ENCODE peak calls at places on chromosomes 6 and 20, in nine cellular contexts. D is glutamatergic neuron, W is HepG2, E is omental fat pad, J is endothelial cell, O is AG04450, P is osteocyte, Y is cardiac fibroblast, A is fibroblast of the aortic adventitia. H is an unnamed sample.

GRCh38 chr6:159981591-159982245 is 12.8 kb downstream of the IGF2R start:
- DNase-seq in J (peak; percentile 51), Y (peak; percentile 68), P (peak; percentile 59), D (no peak), O (peak; percentile 70), W (no peak), A (peak; percentile 79), E (no peak), H (no peak)

GRCh38 chr20:62852196-62852595 is 9.4 kb downstream of the TCFL5 start:
- DNase-seq in J (no peak), A (no peak), E (no peak), D (no peak), P (no peak), W (no peak), Y (no peak), O (no peak), H (no peak)

GRCh38 chr6:158793432-158793831 is 25.7 kb downstream of the EZR start:
- DNase-seq in E (no peak), D (no peak), W (peak; percentile 66), P (no peak), J (no peak), A (peak; percentile 53), Y (peak; percentile 70), O (no peak), H (no peak)

GRCh38 chr6:113375950-113376846 is 480.9 kb upstream of the MARCKS start:
- DNase-seq in O (no peak), P (no peak), Y (peak; percentile 86), J (no peak), W (no peak), D (no peak), E (no peak), A (peak; percentile 95), H (no peak)

GRCh38 chr6:5471637-5472430 is 210.5 kb downstream of the FARS2 start:
- DNase-seq in D (peak; percentile 83), J (peak; percentile 47), W (no peak), Y (no peak), A (no peak), E (no peak), P (no peak), O (no peak), H (no peak)

GRCh38 chr20:46438156-46438750 is 31.8 kb upstream of the ELMO2 start:
- DNase-seq in D (no peak), Y (peak; percentile 52), E (no peak), J (peak; percentile 9), W (peak; percentile 50), O (no peak), A (peak; percentile 47), P (no peak), H (peak; percentile 49)

GRCh38 chr20:8161262-8162071 is 29.4 kb downstream of the PLCB1 start:
- DNase-seq in W (no peak), A (no peak), P (no peak), D (no peak), Y (peak; percentile 66), E (no peak), O (no peak), J (no peak), H (no peak)

GRCh38 chr20:38601216-38602184 is at the start of gene ARHGAP40:
- DNase-seq in J (peak; percentile 30), E (no peak), D (peak; percentile 32), A (no peak), P (no peak), Y (no peak), O (no peak), W (peak; percentile 54), H (peak; percentile 88)

GRCh38 chr20:9269280-9269971 is 200.5 kb downstream of the PLCB4 start:
- DNase-seq in A (no peak), O (no peak), P (no peak), Y (peak; percentile 39), D (no peak), E (no peak), J (no peak), W (no peak), H (no peak)

GRCh38 chr6:28985396-28986164 is 19.5 kb downstream of the ZNF311 start:
- DNase-seq in J (peak; percentile 78), P (peak; percentile 91), A (peak; percentile 98), W (peak; percentile 97), Y (peak; percentile 99), O (peak; percentile 96), D (peak; percentile 80), E (no peak), H (peak; percentile 90)

GRCh38 chr6:132354517-132355167 is 46.6 kb downstream of the MOXD1 start:
- DNase-seq in E (no peak), A (no peak), J (no peak), D (no peak), P (no peak), Y (peak; percentile 58), O (no peak), W (no peak), H (no peak)

GRCh38 chr6:22821664-22822320 is 252.4 kb downstream of the HDGFL1 start:
- DNase-seq in W (no peak), E (no peak), J (no peak), A (peak; percentile 35), O (no peak), D (no peak), Y (peak; percentile 85), P (no peak), H (no peak)

GRCh38 chr6:3893487-3893886 is 44.3 kb downstream of the FAM50B start:
- DNase-seq in E (no peak), Y (no peak), W (no peak), A (no peak), P (no peak), D (no peak), O (no peak), J (no peak), H (no peak)

GRCh38 chr6:13538084-13538483 is 36.3 kb upstream of the SIRT5 start:
- DNase-seq in Y (peak; percentile 77), O (peak; percentile 30), W (peak; percentile 55), D (no peak), J (no peak), P (no peak), E (no peak), A (peak; percentile 78), H (no peak)

GRCh38 chr6:11292291-11292552 is 59.8 kb upstream of the NEDD9 start:
- DNase-seq in O (no peak), D (no peak), J (no peak), W (no peak), E (no peak), Y (no peak), A (no peak), P (no peak), H (no peak)

GRCh38 chr20:877814-878213 is 38.3 kb downstream of the ANGPT4 start:
- DNase-seq in D (no peak), J (no peak), Y (no peak), P (no peak), W (no peak), A (no peak), O (no peak), E (no peak), H (no peak)

GRCh38 chr20:49515588-49515987 is 33.1 kb upstream of the KCNB1 start:
- DNase-seq in A (no peak), O (no peak), Y (no peak), D (no peak), P (no peak), J (no peak), E (no peak), W (no peak), H (no peak)

DNA sequence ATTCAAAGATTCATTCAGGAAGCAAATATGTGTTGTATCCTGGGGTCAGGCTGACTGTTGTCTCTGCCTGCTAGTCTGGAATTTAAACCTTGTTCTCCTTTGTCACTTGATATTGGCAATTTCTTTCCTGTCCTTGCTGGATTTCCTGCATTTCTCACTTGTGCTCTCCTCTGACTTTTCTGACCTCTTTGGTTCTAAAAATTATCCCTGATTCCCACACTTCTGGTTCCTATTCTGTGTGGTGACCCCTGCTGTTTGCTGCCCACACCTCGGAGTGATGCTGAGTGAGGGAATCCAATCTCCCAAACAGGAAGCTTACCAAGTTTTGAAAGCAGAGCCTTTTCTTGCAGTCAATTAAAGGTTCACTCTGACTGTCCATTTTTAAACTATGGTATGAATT is 345.3 kb downstream of the CDKAL1 start:
- DNase-seq in W (peak; percentile 37), O (no peak), E (no peak), A (no peak), J (peak; percentile 22), Y (no peak), D (no peak), P (no peak), H (peak; percentile 21)
- TF ChIP-seq CTCF in W (peak; percentile 31), O (no peak), E (no peak), A (no peak), J (no peak), Y (no peak), D (no peak), P (no peak), H (no peak)

DNA sequence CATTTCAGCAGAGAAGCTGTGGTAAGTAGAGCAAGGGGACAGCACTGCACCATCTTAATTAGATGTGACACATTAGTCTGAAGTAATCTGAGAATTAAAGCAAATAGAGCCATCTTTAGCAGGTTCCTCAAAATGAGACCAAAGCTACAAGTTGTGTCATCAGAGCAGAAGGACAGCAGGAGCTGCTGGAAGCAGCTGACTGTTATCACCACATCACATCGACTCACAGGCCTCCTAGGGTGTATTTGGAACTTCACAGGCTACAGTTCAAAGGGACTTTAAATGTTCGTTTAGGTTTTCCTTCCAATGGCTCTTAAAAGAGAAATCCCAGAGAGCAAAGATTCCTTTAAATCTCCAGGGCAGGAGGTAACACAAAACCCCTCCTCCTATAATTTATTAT is 69.5 kb downstream of the LCA5 start:
- DNase-seq in A (peak; percentile 9), O (no peak), W (peak; percentile 21), J (no peak), P (no peak), Y (peak; percentile 22), E (no peak), D (no peak), H (no peak)
- TF ChIP-seq CTCF in A (no peak), O (no peak), W (no peak), J (no peak), P (no peak), Y (peak; percentile 1), E (no peak), D (no peak), H (no peak)

GRCh38 chr6:44494011-44494501 is 106.5 kb downstream of the CDC5L start:
- DNase-seq in D (no peak), O (peak; percentile 15), E (no peak), J (no peak), Y (peak; percentile 93), W (peak; percentile 80), A (peak; percentile 87), P (no peak), H (peak; percentile 65)
- TF ChIP-seq CTCF in D (no peak), O (peak; percentile 32), E (no peak), J (no peak), Y (peak; percentile 24), W (peak; percentile 73), A (no peak), P (peak; percentile 34), H (peak; percentile 38)

DNA sequence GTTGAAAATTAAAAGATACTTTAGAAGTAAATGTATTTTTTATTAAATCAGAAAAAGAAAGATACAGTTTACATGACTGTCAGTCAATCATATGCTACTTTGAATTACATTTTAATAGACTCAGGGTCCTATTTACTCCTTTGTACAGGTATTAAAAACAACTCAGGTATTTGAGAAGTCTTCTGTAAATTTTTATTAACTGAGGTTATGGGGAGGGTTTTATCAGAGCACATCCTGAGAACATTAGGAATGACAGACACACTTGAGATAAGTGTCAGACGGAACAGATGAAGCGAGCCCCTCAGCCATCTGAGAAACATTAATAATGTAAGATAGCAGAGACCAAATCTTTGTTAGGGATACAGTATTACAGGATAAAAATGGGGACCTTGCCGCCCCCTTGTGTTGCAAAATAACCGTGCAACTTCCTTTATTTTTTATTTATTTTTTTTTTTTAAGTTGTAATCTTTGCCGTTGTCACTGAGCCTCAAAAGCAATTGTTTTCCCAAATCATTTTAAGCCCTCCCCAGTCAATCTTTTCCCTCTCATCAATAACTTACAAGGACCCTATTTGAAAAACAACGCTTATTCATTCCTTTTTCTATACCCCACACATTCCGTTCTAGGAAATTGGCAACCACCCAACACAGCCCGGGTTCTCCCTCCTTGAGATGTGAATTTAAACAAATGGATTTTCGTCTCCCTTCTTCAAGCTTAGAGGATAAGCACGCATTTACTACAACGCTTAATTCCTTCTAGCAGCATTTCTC is 126.7 kb downstream of the BCAS1 start:
- DNase-seq in A (peak; percentile 70), W (peak; percentile 34), E (no peak), J (no peak), Y (peak; percentile 66), P (peak; percentile 34), D (no peak), O (no peak), H (peak; percentile 65)
- TF ChIP-seq CTCF in A (peak; percentile 63), W (peak; percentile 55), E (no peak), J (peak; percentile 90), Y (peak; percentile 50), P (peak; percentile 79), D (peak; percentile 80), O (peak; percentile 67), H (peak; percentile 82)